ENCODE peak calls at places on chromosomes 1 and 21, in nine cellular contexts. One of them, this sample, is unnamed.

GRCh38 chr21:35390013-35390776 is 341.1 kb upstream of the RUNX1 start:
- DNase-seq in heart left ventricle: no peak
- DNase-seq in trophoblast cell: no peak
- DNase-seq in HCT116: no peak
- DNase-seq in GM12878: no peak
- DNase-seq in tibial artery: no peak
- DNase-seq in mesendoderm: no peak
- DNase-seq in IMR-90: peak; percentile 79
- DNase-seq in ovary: no peak
- DNase-seq in this sample: no peak

GRCh38 chr1:201702936-201703335 is 126.0 kb upstream of the IPO9 start:
- DNase-seq in heart left ventricle: no peak
- DNase-seq in trophoblast cell: peak; percentile 74
- DNase-seq in HCT116: no peak
- DNase-seq in GM12878: no peak
- DNase-seq in tibial artery: no peak
- DNase-seq in mesendoderm: peak; percentile 95
- DNase-seq in IMR-90: peak; percentile 55
- DNase-seq in ovary: no peak
- DNase-seq in this sample: no peak

GRCh38 chr1:240169188-240169587 is 77.5 kb downstream of the FMN2 start:
- DNase-seq in heart left ventricle: no peak
- DNase-seq in trophoblast cell: no peak
- DNase-seq in HCT116: no peak
- DNase-seq in GM12878: no peak
- DNase-seq in tibial artery: no peak
- DNase-seq in mesendoderm: peak; percentile 33
- DNase-seq in IMR-90: peak; percentile 31
- DNase-seq in ovary: no peak
- DNase-seq in this sample: no peak

GRCh38 chr1:182872881-182873280 is 33.7 kb downstream of the DHX9 start:
- DNase-seq in heart left ventricle: no peak
- DNase-seq in trophoblast cell: no peak
- DNase-seq in HCT116: no peak
- DNase-seq in GM12878: no peak
- DNase-seq in tibial artery: no peak
- DNase-seq in mesendoderm: no peak
- DNase-seq in IMR-90: no peak
- DNase-seq in ovary: no peak
- DNase-seq in this sample: no peak

GRCh38 chr21:46457801-46458314 is 833 bp upstream of the DIP2A start:
- DNase-seq in heart left ventricle: peak; percentile 54
- DNase-seq in trophoblast cell: peak; percentile 39
- DNase-seq in HCT116: peak; percentile 4
- DNase-seq in GM12878: no peak
- DNase-seq in tibial artery: peak; percentile 74
- DNase-seq in mesendoderm: peak; percentile 66
- DNase-seq in IMR-90: peak; percentile 40
- DNase-seq in ovary: peak; percentile 45
- DNase-seq in this sample: peak; percentile 41

GRCh38 chr1:29655145-29655544 is 418.8 kb downstream of the PTPRU start:
- DNase-seq in heart left ventricle: no peak
- DNase-seq in trophoblast cell: no peak
- DNase-seq in HCT116: no peak
- DNase-seq in GM12878: peak; percentile 15
- DNase-seq in tibial artery: peak; percentile 34
- DNase-seq in mesendoderm: no peak
- DNase-seq in IMR-90: no peak
- DNase-seq in ovary: no peak
- DNase-seq in this sample: no peak

GRCh38 chr1:50333595-50333974 is 89.7 kb downstream of the DMRTA2 start:
- DNase-seq in heart left ventricle: peak; percentile 34
- DNase-seq in trophoblast cell: peak; percentile 59
- DNase-seq in HCT116: no peak
- DNase-seq in GM12878: no peak
- DNase-seq in tibial artery: no peak
- DNase-seq in mesendoderm: peak; percentile 69
- DNase-seq in IMR-90: peak; percentile 3
- DNase-seq in ovary: peak; percentile 20
- DNase-seq in this sample: peak; percentile 52

GRCh38 chr1:219304227-219305226 is 130.8 kb downstream of the LYPLAL1 start:
- DNase-seq in heart left ventricle: peak; percentile 54
- DNase-seq in trophoblast cell: peak; percentile 73
- DNase-seq in HCT116: no peak
- DNase-seq in GM12878: no peak
- DNase-seq in tibial artery: peak; percentile 71
- DNase-seq in mesendoderm: peak; percentile 57
- DNase-seq in IMR-90: peak; percentile 67
- DNase-seq in ovary: no peak
- DNase-seq in this sample: peak; percentile 46

GRCh38 chr1:206808615-206809014 is 36.3 kb upstream of the IL10 start:
- DNase-seq in heart left ventricle: no peak
- DNase-seq in trophoblast cell: peak; percentile 53
- DNase-seq in HCT116: no peak
- DNase-seq in GM12878: no peak
- DNase-seq in tibial artery: no peak
- DNase-seq in mesendoderm: peak; percentile 95
- DNase-seq in IMR-90: peak; percentile 57
- DNase-seq in ovary: no peak
- DNase-seq in this sample: no peak

DNA sequence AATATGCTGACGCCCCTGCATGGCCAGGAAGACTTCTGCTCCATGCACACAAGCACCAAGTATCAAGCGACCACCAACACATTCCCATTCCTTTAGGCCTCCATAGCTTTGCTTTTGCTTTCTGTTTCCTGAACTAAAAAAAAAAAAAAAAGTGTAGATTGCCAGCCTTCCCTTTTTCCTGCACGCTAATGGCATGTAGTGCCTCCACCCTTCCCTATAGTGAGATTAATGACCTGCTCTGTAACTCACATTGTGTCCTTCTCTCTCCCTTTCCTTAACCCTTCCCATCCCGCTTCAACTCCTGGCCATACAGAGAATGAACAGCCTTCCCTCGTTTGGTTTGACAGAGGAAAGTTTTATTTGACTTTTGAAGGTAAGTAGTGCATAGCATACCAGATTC is 57.1 kb upstream of the DYNLT5 start:
- DNase-seq in heart left ventricle: no peak
- DNase-seq in trophoblast cell: no peak
- DNase-seq in HCT116: no peak
- DNase-seq in GM12878: no peak
- DNase-seq in tibial artery: no peak
- DNase-seq in mesendoderm: no peak
- DNase-seq in IMR-90: no peak
- DNase-seq in ovary: no peak
- DNase-seq in this sample: no peak
- H3K4me3 ChIP-seq in heart left ventricle: no peak overlapping the region
- H3K4me3 ChIP-seq in trophoblast cell: no peak overlapping the region
- H3K4me3 ChIP-seq in HCT116: no peak overlapping the region
- H3K4me3 ChIP-seq in GM12878: no peak overlapping the region
- H3K4me3 ChIP-seq in tibial artery: no peak overlapping the region
- H3K4me3 ChIP-seq in mesendoderm: no peak overlapping the region
- H3K4me3 ChIP-seq in IMR-90: no peak overlapping the region
- H3K4me3 ChIP-seq in ovary: no peak overlapping the region
- H3K4me3 ChIP-seq in this sample: no peak overlapping the region

GRCh38 chr1:58390051-58390450 is 156.5 kb downstream of the OMA1 start:
- DNase-seq in heart left ventricle: no peak
- DNase-seq in trophoblast cell: no peak
- DNase-seq in HCT116: no peak
- DNase-seq in GM12878: no peak
- DNase-seq in tibial artery: no peak
- DNase-seq in mesendoderm: no peak
- DNase-seq in IMR-90: no peak
- DNase-seq in ovary: no peak
- DNase-seq in this sample: no peak
- H3K27me3 ChIP-seq in heart left ventricle: no peaks in the 10 kb centered on the region
- H3K27me3 ChIP-seq in trophoblast cell: no peaks in the 10 kb centered on the region
- H3K27me3 ChIP-seq in HCT116: peaks cover 44% of the 10 kb centered on the region
- H3K27me3 ChIP-seq in GM12878: no peaks in the 10 kb centered on the region
- H3K27me3 ChIP-seq in tibial artery: no peaks in the 10 kb centered on the region
- H3K27me3 ChIP-seq in mesendoderm: no peaks in the 10 kb centered on the region
- H3K27me3 ChIP-seq in IMR-90: no peaks in the 10 kb centered on the region
- H3K27me3 ChIP-seq in ovary: no peaks in the 10 kb centered on the region
- H3K27me3 ChIP-seq in this sample: no peaks in the 10 kb centered on the region

DNA sequence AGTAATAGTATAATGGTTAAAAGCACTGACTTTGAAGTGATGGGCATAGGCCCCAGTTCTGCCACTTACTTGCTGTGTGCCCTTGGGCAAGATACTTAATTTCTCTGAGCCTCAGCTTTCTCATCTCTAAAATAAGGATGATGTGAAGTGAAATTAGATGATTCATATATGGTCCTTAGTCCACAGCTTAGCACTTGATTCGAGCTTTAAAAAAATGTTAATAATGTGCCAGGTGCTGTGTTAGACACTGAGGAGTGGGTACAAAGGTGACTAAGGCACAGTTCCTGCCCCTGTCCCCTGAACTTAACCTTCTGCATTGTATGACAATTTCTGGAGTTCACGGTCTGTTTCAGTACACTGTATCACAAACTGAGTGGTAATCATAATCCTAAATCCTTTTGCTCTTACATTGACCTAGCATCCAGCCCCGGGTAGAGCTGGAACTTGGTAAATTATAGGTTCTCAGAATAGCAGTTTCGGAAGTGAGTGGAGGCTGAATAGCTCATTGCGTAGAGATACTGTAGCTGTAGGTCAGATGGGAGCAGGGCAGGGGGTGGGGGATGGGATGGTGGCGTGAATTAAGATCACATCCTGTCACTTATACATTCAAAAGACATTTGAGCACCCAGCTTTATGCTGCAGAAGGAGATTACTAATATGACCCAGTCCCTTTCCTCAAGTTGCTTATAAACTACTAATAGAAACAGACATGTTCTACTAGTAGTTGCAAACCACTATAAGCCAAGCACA is 1.5 kb downstream of the ZNF691 start:
- DNase-seq in heart left ventricle: no peak
- DNase-seq in trophoblast cell: no peak
- DNase-seq in HCT116: no peak
- DNase-seq in GM12878: no peak
- DNase-seq in tibial artery: no peak
- DNase-seq in mesendoderm: no peak
- DNase-seq in IMR-90: no peak
- DNase-seq in ovary: no peak
- DNase-seq in this sample: no peak
- H3K4me3 ChIP-seq in heart left ventricle: no peak overlapping the region
- H3K4me3 ChIP-seq in trophoblast cell: no peak overlapping the region
- H3K4me3 ChIP-seq in HCT116: peak overlapping the region; percentile 82
- H3K4me3 ChIP-seq in GM12878: peak overlapping the region; percentile 97
- H3K4me3 ChIP-seq in tibial artery: no peak overlapping the region
- H3K4me3 ChIP-seq in mesendoderm: no peak overlapping the region
- H3K4me3 ChIP-seq in IMR-90: no peak overlapping the region
- H3K4me3 ChIP-seq in ovary: no peak overlapping the region
- H3K4me3 ChIP-seq in this sample: peak overlapping the region; percentile 94

DNA sequence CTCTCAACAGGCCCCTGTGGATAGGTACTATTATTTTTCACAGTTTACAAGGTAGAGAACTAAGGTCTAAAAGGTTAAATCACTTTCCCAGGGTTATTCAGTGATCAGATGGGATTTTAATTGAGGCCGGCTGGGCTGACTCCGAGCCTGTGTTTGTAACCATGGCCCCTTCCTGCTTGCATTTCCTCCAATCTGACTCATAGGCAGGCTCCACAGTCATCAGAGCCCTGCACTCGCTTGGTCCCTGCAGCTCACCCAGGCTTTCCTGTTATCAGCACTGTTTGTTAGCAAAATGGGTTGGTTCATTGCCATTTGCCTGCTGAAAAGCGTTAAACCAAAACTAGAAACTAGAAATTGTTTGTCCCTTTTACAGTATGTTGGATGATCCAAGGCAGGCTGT is 41.4 kb upstream of the LMX1A start:
- DNase-seq in heart left ventricle: peak; percentile 52
- DNase-seq in trophoblast cell: no peak
- DNase-seq in HCT116: no peak
- DNase-seq in GM12878: no peak
- DNase-seq in tibial artery: no peak
- DNase-seq in mesendoderm: peak; percentile 75
- DNase-seq in IMR-90: peak; percentile 44
- DNase-seq in ovary: no peak
- DNase-seq in this sample: no peak
- H3K27me3 ChIP-seq in heart left ventricle: peaks cover 34% of the 10 kb centered on the region
- H3K27me3 ChIP-seq in trophoblast cell: no peaks in the 10 kb centered on the region
- H3K27me3 ChIP-seq in HCT116: peaks cover 13% of the 10 kb centered on the region
- H3K27me3 ChIP-seq in GM12878: no peaks in the 10 kb centered on the region
- H3K27me3 ChIP-seq in tibial artery: peaks cover 4% of the 10 kb centered on the region
- H3K27me3 ChIP-seq in mesendoderm: no peaks in the 10 kb centered on the region
- H3K27me3 ChIP-seq in IMR-90: peaks cover 10% of the 10 kb centered on the region
- H3K27me3 ChIP-seq in ovary: no peaks in the 10 kb centered on the region
- H3K27me3 ChIP-seq in this sample: no peaks in the 10 kb centered on the region

GRCh38 chr1:42419449-42419848 is 36.4 kb downstream of the ZMYND12 start:
- DNase-seq in heart left ventricle: peak; percentile 74
- DNase-seq in trophoblast cell: no peak
- DNase-seq in HCT116: no peak
- DNase-seq in GM12878: no peak
- DNase-seq in tibial artery: no peak
- DNase-seq in mesendoderm: no peak
- DNase-seq in IMR-90: no peak
- DNase-seq in ovary: no peak
- DNase-seq in this sample: peak; percentile 75
- H3K4me3 ChIP-seq in heart left ventricle: no peak overlapping the region
- H3K4me3 ChIP-seq in trophoblast cell: no peak overlapping the region
- H3K4me3 ChIP-seq in HCT116: no peak overlapping the region
- H3K4me3 ChIP-seq in GM12878: no peak overlapping the region
- H3K4me3 ChIP-seq in tibial artery: no peak overlapping the region
- H3K4me3 ChIP-seq in mesendoderm: no peak overlapping the region
- H3K4me3 ChIP-seq in IMR-90: no peak overlapping the region
- H3K4me3 ChIP-seq in ovary: no peak overlapping the region
- H3K4me3 ChIP-seq in this sample: no peak overlapping the region

DNA sequence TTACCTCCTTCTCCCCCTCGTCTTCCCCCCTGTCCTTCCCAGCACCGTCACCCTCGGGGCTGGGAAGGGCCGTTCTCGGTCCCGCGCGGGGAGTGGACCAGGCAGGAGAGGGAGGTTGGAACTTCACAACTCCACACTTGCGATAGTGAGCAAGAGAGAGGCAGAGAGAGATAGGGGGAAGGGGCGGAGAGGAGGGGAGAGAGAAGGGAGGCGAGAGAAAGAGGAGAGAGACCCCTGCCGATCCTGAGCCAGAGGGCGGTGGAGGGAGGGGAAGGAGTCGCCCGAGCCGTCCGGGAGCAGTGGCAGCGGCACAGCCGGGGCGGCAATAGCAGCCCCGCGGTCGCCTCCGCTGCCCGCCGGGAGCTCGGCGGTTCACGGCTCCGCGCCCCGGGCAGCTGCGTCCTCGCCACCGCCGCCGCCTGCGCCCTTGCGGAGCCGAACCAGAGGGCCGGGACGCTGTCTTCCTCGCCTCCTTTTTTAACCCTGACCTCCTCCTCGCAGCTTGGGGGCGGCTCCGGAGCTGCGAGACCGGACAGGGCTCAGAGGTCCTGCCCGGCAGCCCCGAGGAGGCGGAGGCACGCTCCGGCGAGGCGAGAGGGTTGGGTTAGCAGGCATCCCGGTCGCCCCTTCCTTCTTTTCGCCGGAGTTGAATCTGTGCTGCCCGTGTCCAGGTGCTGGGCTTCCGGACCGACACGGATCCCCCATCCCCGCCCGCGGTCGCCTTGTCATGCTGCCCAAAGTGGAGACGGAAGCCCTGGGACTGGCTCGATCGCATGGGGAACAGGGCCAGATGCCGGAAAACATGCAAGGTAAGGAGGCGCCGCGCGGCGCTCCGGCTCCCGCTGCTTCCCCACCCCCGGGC is 11.7 kb downstream of the NR5A2 start:
- DNase-seq in heart left ventricle: peak; percentile 47
- DNase-seq in trophoblast cell: peak; percentile 49
- DNase-seq in HCT116: peak; percentile 10
- DNase-seq in GM12878: no peak
- DNase-seq in tibial artery: peak; percentile 65
- DNase-seq in mesendoderm: peak; percentile 88
- DNase-seq in IMR-90: no peak
- DNase-seq in ovary: no peak
- DNase-seq in this sample: no peak
- H3K27me3 ChIP-seq in heart left ventricle: peaks cover 100% of the 10 kb centered on the region
- H3K27me3 ChIP-seq in trophoblast cell: peaks cover 81% of the 10 kb centered on the region
- H3K27me3 ChIP-seq in HCT116: no peaks in the 10 kb centered on the region
- H3K27me3 ChIP-seq in GM12878: peaks cover 37% of the 10 kb centered on the region
- H3K27me3 ChIP-seq in tibial artery: peaks cover 96% of the 10 kb centered on the region
- H3K27me3 ChIP-seq in mesendoderm: peaks cover 48% of the 10 kb centered on the region
- H3K27me3 ChIP-seq in IMR-90: peaks cover 88% of the 10 kb centered on the region
- H3K27me3 ChIP-seq in ovary: no peaks in the 10 kb centered on the region
- H3K27me3 ChIP-seq in this sample: peaks cover 100% of the 10 kb centered on the region